ENCODE peak calls at places on chromosomes 12 and 14, in four cellular contexts. E is IMR-90, X is H1, I is mesendoderm. W is an unnamed sample.

GRCh38 chr12:122944588-122944987 is 21.7 kb downstream of the ABCB9 start:
- DNase-seq in E (peak; percentile 56), I (no peak), X (no peak), W (no peak)

GRCh38 chr12:113931517-113931916 is 34.6 kb downstream of the RBM19 start:
- DNase-seq in I (no peak), X (no peak), E (no peak), W (no peak)

GRCh38 chr12:67667276-67668073 is 18.9 kb downstream of the DYRK2 start:
- DNase-seq in X (no peak), E (no peak), I (no peak), W (no peak)

GRCh38 chr12:52074006-52074405 is 4.2 kb downstream of the ATG101 start:
- DNase-seq in E (no peak), I (no peak), X (no peak), W (no peak)

GRCh38 chr12:40001406-40001805 is 104.5 kb downstream of the SLC2A13 start:
- DNase-seq in I (no peak), X (no peak), E (no peak), W (no peak)

GRCh38 chr14:92105845-92106094 is 612 bp downstream of the ATXN3 start:
- DNase-seq in E (no peak), I (no peak), X (no peak), W (no peak)

GRCh38 chr12:132286912-132287311 is 42.5 kb downstream of the GALNT9 start:
- DNase-seq in I (no peak), E (no peak), X (no peak), W (no peak)

GRCh38 chr14:93430319-93430801 is 379 bp upstream of the UNC79 start:
- DNase-seq in X (peak; percentile 80), I (peak; percentile 91), E (no peak), W (peak; percentile 80)

GRCh38 chr14:73774671-73775070 is 60.5 kb upstream of the PNMA1 start:
- DNase-seq in I (no peak), E (no peak), X (no peak), W (no peak)

GRCh38 chr14:35708072-35708471 is 101.0 kb downstream of the RALGAPA1 start:
- DNase-seq in I (no peak), X (no peak), E (peak; percentile 20), W (no peak)

GRCh38 chr12:108565976-108566375 is 3.6 kb downstream of the ISCU start:
- DNase-seq in X (no peak), I (no peak), E (peak; percentile 73), W (no peak)

GRCh38 chr14:75274045-75274898 is 4.4 kb upstream of the FOS start:
- DNase-seq in X (no peak), E (no peak), I (no peak), W (no peak)

GRCh38 chr12:104122298-104122697 is 15.7 kb downstream of the NFYB start:
- DNase-seq in X (no peak), E (no peak), I (no peak), W (no peak)

GRCh38 chr14:103123128-103123633 is at the start of gene TNFAIP2:
- DNase-seq in E (no peak), X (peak; percentile 83), I (peak; percentile 77), W (peak; percentile 82)
- H3K4ac ChIP-seq in E (peak within 1 kb of the TSS; percentile 29), X (peak within 1 kb of the TSS; percentile 10), I (peak within 1 kb of the TSS; percentile 76), W (no peak within 1 kb of the TSS)

GRCh38 chr12:8698132-8698829 is 490 bp downstream of the RIMKLB start:
- DNase-seq in E (peak; percentile 16), I (peak; percentile 81), X (peak; percentile 78), W (peak; percentile 78)
- H4K5ac ChIP-seq in E (peak overlapping the region; percentile 52), I (no peak overlapping the region), X (peak overlapping the region; percentile 99), W (no peak overlapping the region)

DNA sequence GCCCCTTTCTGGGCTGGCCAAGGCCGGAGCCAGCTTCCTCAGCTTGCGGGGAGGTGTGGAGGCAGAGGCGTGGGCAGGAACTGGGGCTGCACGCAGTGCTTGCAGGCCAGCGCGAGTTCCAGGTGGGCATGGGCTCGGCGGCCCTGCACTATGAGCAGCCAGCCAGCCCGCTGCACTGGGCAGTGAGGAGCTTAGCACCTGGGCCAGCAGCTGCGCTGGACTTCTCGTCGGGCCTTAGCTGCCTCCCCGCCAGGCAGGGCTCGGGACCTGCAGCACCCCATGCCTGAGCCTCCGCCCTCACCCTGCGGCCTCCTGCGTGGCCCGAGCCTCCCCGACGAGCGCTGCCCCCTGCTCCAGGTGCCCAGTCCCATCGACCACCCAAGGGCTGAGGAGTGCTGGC is 42.0 kb downstream of the TMTC2 start:
- DNase-seq in X (no peak), I (no peak), E (no peak), W (no peak)
- H3K4ac ChIP-seq in X (no peak overlapping the region), I (no peak overlapping the region), E (no peak overlapping the region), W (no peak overlapping the region)

GRCh38 chr12:124470806-124471205 is 96.6 kb downstream of the NCOR2 start:
- DNase-seq in E (no peak), X (no peak), I (no peak), W (no peak)

GRCh38 chr12:124470139-124470538 is 97.3 kb downstream of the NCOR2 start:
- DNase-seq in X (no peak), I (no peak), E (no peak), W (no peak)

GRCh38 chr12:124466200-124467128 is 100.9 kb downstream of the NCOR2 start:
- DNase-seq in X (no peak), I (no peak), E (peak; percentile 16), W (no peak)

GRCh38 chr12:124471828-124472227 is 95.6 kb downstream of the NCOR2 start:
- DNase-seq in I (no peak), E (no peak), X (no peak), W (no peak)

GRCh38 chr12:124469193-124469888 is 98.1 kb downstream of the NCOR2 start:
- DNase-seq in I (peak; percentile 60), E (no peak), X (peak; percentile 81), W (peak; percentile 62)
- H4K5ac ChIP-seq in I (no peak overlapping the region), E (no peak overlapping the region), X (no peak overlapping the region), W (no peak overlapping the region)